ENCODE peak calls at places on chromosome 9, in eight cellular contexts. F is foreskin fibroblast, B is colonic mucosa, K is IMR-90, U is tibial artery, N is left ventricle myocardium inferior, I is cardiac fibroblast, D is lower lobe of right lung. T is an unnamed sample.

GRCh38 chr9:33447404-33448158 is at the start of gene AQP3:
- DNase-seq in F (peak), B (peak), K (no peak), U (peak), N (peak), I (no peak), D (peak), T (no peak)

GRCh38 chr9:38026840-38027527 is 42.0 kb downstream of the SHB start:
- DNase-seq in F (no peak), B (no peak), K (no peak), U (no peak), N (no peak), I (no peak), D (no peak), T (no peak)

GRCh38 chr9:35903049-35903448 is 3.0 kb upstream of the HRCT1 start:
- DNase-seq in F (peak), B (peak), K (peak), U (no peak), N (no peak), I (peak), D (no peak), T (peak)

GRCh38 chr9:127763918-127764384 is 14.5 kb downstream of the SH2D3C start:
- DNase-seq in F (no peak), B (no peak), K (no peak), U (no peak), N (peak), I (peak), D (peak), T (no peak)

GRCh38 chr9:99489043-99489378 is 266.9 kb downstream of the SEC61B start:
- DNase-seq in F (peak), B (no peak), K (peak), U (no peak), N (no peak), I (peak), D (no peak), T (peak)

GRCh38 chr9:109117856-109118801 is 1.6 kb downstream of the TMEM245 start:
- DNase-seq in F (peak), B (peak), K (peak), U (peak), N (no peak), I (peak), D (no peak), T (no peak)

GRCh38 chr9:26947736-26948135 is 694 bp upstream of the PLAA start:
- DNase-seq in F (no peak), B (no peak), K (no peak), U (no peak), N (no peak), I (no peak), D (no peak), T (no peak)

GRCh38 chr9:134597041-134597913 is 44.3 kb upstream of the COL5A1 start:
- DNase-seq in F (no peak), B (no peak), K (peak), U (no peak), N (no peak), I (peak), D (no peak), T (no peak)

GRCh38 chr9:129897263-129897662 is 62.0 kb downstream of the USP20 start:
- DNase-seq in F (no peak), B (no peak), K (no peak), U (peak), N (no peak), I (no peak), D (no peak), T (no peak)

GRCh38 chr9:13377286-13377925 is 97.9 kb upstream of the MPDZ start:
- DNase-seq in F (no peak), B (no peak), K (no peak), U (no peak), N (no peak), I (no peak), D (no peak), T (no peak)

GRCh38 chr9:104831681-104832080 is 67.8 kb downstream of the NIPSNAP3B start:
- DNase-seq in F (no peak), B (no peak), K (peak), U (no peak), N (no peak), I (peak), D (no peak), T (no peak)

GRCh38 chr9:15965246-15965745 is 412.5 kb downstream of the CCDC171 start:
- DNase-seq in F (no peak), B (no peak), K (peak), U (no peak), N (no peak), I (no peak), D (no peak), T (no peak)

GRCh38 chr9:15961217-15961616 is 408.4 kb downstream of the CCDC171 start:
- DNase-seq in F (no peak), B (no peak), K (no peak), U (no peak), N (no peak), I (peak), D (no peak), T (no peak)

GRCh38 chr9:15966471-15966870 is 413.6 kb downstream of the CCDC171 start:
- DNase-seq in F (no peak), B (no peak), K (no peak), U (no peak), N (no peak), I (no peak), D (no peak), T (no peak)

GRCh38 chr9:15972760-15973159 is 419.9 kb downstream of the CCDC171 start:
- DNase-seq in F (no peak), B (no peak), K (no peak), U (no peak), N (no peak), I (no peak), D (no peak), T (no peak)

DNA sequence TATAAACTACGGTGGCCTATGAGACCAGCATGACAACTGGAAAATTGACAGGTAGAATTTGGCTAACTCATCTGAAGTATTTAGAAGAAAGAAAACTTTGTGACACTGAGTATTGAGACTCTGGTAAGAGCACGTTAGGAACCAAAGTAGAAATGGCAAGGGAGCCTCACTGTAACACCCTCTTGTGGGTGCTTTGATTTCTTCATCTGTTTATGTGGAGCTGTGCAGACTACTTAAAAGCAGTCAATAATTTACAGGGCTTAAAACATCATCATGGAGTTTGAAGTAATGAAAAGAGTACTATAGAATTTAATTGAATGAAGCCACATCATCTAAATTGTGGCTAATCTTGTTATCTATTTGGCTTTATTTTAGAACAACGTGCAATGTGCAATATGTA is 414.2 kb downstream of the CCDC171 start:
- DNase-seq in F (no peak), B (no peak), K (no peak), U (no peak), N (no peak), I (no peak), D (no peak), T (no peak)
- TF ChIP-seq CTCF in F (no peak), B (no peak), K (no peak), U (no peak), N (no peak), I (no peak), D (no peak), T (no peak)

GRCh38 chr9:16062542-16063240 is 509.8 kb downstream of the CCDC171 start:
- DNase-seq in F (peak), B (no peak), K (peak), U (no peak), N (no peak), I (peak), D (no peak), T (peak)
- H3K4me3 ChIP-seq in F (no peak), B (no peak), K (no peak), U (no peak), N (no peak), I (no peak), D (no peak), T (no peak)

GRCh38 chr9:137816531-137817235 is 60.9 kb upstream of the CACNA1B start:
- DNase-seq in F (no peak), B (no peak), K (no peak), U (no peak), N (no peak), I (no peak), D (no peak), T (no peak)
- TF ChIP-seq CTCF in F (no peak), B (no peak), K (no peak), U (no peak), N (no peak), I (no peak), D (no peak), T (no peak)

DNA sequence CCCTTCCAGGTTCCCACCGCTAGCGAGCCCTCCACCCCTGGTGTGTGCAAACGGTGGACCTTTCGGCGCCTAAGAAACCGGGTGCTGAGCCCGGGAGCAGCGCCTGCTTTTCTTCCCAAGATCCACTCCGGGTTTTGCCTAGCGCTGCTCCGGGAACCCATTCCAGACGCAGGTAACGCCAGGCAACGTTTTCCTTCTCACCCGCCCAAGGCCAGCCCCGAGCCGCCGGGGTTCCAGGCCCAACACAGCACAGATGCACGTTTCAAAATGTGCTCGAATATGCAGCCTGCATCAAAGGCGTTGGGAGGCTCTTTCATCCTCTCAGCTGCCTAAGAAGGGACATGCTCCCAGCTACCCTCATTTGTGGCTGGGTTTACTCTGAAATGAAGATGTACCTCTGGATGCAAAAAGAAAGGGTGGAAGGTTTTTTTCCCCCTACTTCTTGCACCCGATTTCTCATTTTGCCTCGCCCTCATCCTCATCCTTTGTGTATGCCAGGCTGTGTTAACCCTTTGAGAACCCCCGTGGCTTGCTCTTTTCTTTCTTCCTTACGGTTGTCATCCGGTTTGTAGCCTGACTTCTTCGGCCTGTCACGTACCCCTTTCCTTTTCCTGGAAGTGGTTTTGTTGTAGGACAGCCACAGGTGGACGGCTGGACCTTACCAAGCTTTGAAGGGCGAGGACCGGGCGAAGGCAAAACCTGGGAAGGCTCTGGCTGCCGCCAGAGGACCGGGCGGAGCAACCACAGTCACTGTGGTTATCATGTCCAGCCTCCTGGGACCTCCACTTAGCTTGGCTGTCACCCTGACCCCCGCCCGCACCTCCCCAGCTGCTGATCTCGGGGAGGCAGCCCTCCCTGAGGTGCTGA is 227.0 kb downstream of the SMARCA2 start:
- DNase-seq in F (peak), B (peak), K (peak), U (peak), N (peak), I (peak), D (peak), T (peak)
- H3K4me3 ChIP-seq in F (peak), B (peak), K (peak), U (peak), N (peak), I (peak), D (peak), T (peak)

GRCh38 chr9:112115109-112115508 is 60.0 kb downstream of the SUSD1 start:
- DNase-seq in F (no peak), B (no peak), K (no peak), U (no peak), N (no peak), I (no peak), D (no peak), T (no peak)
- TF ChIP-seq CTCF in F (no peak), B (no peak), K (no peak), U (no peak), N (no peak), I (no peak), D (no peak), T (no peak)

DNA sequence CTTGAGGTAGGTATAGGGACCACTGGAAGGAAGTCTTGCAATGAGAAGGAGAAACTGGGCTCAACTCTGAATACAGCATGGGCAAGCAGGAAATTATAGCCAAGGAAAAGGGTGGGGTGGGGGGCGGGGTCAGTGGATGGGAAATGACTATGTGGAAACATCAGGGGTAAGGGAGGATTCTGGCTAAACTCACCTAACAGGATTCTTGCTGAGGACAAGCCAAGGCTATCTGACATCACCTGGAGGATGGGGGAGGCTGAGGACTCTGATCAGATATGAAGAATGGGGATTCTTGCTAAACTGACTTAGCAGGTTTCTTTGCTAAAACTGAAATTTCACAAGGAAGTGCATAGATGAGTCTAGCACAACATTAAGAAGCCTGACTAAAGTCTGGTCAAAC is 40.8 kb downstream of the CTSL start:
- DNase-seq in F (no peak), B (no peak), K (no peak), U (no peak), N (no peak), I (no peak), D (no peak), T (no peak)
- H3K4me3 ChIP-seq in F (no peak), B (no peak), K (no peak), U (no peak), N (no peak), I (no peak), D (no peak), T (no peak)

DNA sequence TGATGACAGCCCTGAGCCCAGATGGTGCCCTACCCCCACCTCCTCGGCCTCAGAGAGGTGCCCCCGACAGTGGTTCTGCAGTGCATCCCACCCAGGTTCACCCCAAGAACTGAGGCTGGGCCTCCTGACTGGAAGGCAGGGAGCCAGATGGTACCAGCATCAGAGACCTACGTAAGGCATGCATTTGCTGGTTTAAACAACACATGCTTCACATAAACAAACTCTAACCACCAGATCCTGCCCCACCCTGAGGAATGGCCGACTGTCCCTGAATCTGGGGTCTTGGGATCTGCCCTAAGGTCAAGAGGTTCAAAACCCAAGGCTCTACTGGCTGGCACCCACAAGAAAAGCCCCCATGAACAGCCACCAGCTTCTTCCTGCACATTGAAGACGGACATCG is 73.3 kb downstream of the SECISBP2 start:
- DNase-seq in F (no peak), B (no peak), K (peak), U (no peak), N (no peak), I (no peak), D (no peak), T (no peak)
- TF ChIP-seq CTCF in F (no peak), B (no peak), K (no peak), U (no peak), N (no peak), I (no peak), D (no peak), T (no peak)

GRCh38 chr9:97864396-97864795 is 11.4 kb downstream of the FOXE1 start:
- DNase-seq in F (no peak), B (no peak), K (no peak), U (no peak), N (no peak), I (no peak), D (no peak), T (no peak)
- H3K4me3 ChIP-seq in F (no peak), B (no peak), K (no peak), U (no peak), N (no peak), I (no peak), D (no peak), T (no peak)

T was measured in HFF-Myc.